ENCODE peak calls at places on chromosome 3, in nine cellular contexts. S is SK-N-DZ, Z is skeletal muscle cell, E is ureter, W is NCI-H2227 treated with DMSO at 0.1 percent for 48 hours, X is M059J, N is H7, T is cardiac fibroblast, F is T-helper 2 cell. O is an unnamed sample.

GRCh38 chr3:36944012-36944640 is 728 bp downstream of the TRANK1 start:
- DNase-seq in F (peak; percentile 15), E (peak; percentile 67), S (no peak), N (peak; percentile 87), X (peak; percentile 52), T (peak; percentile 60), Z (no peak), W (peak; percentile 35), O (peak; percentile 45)

GRCh38 chr3:73625124-73625665 is 454 bp upstream of the PDZRN3 start:
- DNase-seq in Z (no peak), F (no peak), E (no peak), W (peak; percentile 14), S (peak; percentile 64), T (peak; percentile 49), N (peak; percentile 63), X (peak; percentile 5), O (peak; percentile 19)

GRCh38 chr3:154730221-154730620 is 300.2 kb upstream of the GPR149 start:
- DNase-seq in X (no peak), N (no peak), W (no peak), E (no peak), T (peak; percentile 6), F (no peak), Z (no peak), S (no peak), O (no peak)

GRCh38 chr3:113276581-113277080 is 65.3 kb downstream of the BOC start:
- DNase-seq in X (no peak), S (no peak), T (no peak), F (no peak), Z (no peak), E (no peak), N (no peak), W (no peak), O (no peak)

GRCh38 chr3:9404680-9405079 is 7.3 kb downstream of the SETD5 start:
- DNase-seq in X (no peak), S (no peak), F (no peak), Z (no peak), W (peak; percentile 37), E (no peak), T (no peak), N (peak; percentile 23), O (no peak)

GRCh38 chr3:83873550-83873949 is 1085.2 kb upstream of the CADM2 start:
- DNase-seq in F (no peak), T (no peak), W (no peak), E (no peak), N (no peak), Z (peak; percentile 43), S (no peak), X (peak; percentile 0), O (no peak)

GRCh38 chr3:105465251-105465853 is 98.6 kb downstream of the ALCAM start:
- DNase-seq in W (no peak), X (no peak), T (no peak), S (no peak), Z (no peak), N (no peak), E (no peak), F (no peak), O (no peak)

GRCh38 chr3:196554205-196554604 is 14.1 kb downstream of the WDR53 start:
- DNase-seq in T (no peak), X (no peak), S (no peak), E (no peak), F (no peak), N (no peak), Z (no peak), W (no peak), O (no peak)

GRCh38 chr3:68135145-68135544 is 480.7 kb upstream of the SUCLG2 start:
- DNase-seq in W (no peak), T (no peak), E (no peak), F (no peak), X (no peak), N (no peak), S (no peak), Z (no peak), O (peak; percentile 39)

GRCh38 chr3:128879991-128880390 is 571 bp downstream of the ACAD9 start:
- DNase-seq in W (no peak), F (no peak), X (no peak), T (no peak), S (no peak), N (no peak), E (no peak), Z (no peak), O (no peak)

GRCh38 chr3:125059488-125060245 is 3.9 kb upstream of the HEG1 start:
- DNase-seq in W (no peak), E (no peak), N (no peak), S (peak; percentile 72), T (no peak), F (no peak), X (peak; percentile 59), Z (no peak), O (peak; percentile 57)

GRCh38 chr3:123524987-123525386 is 59.9 kb downstream of the HACD2 start:
- DNase-seq in Z (no peak), S (no peak), E (no peak), F (no peak), T (no peak), X (no peak), W (no peak), N (no peak), O (no peak)

GRCh38 chr3:172824229-172824628 is 73.7 kb downstream of the ECT2 start:
- DNase-seq in X (no peak), E (no peak), S (no peak), F (no peak), W (no peak), T (no peak), N (no peak), Z (no peak), O (no peak)

GRCh38 chr3:10594915-10595314 is 89.5 kb upstream of the ATP2B2 start:
- DNase-seq in Z (peak; percentile 4), F (peak; percentile 13), E (no peak), W (no peak), X (peak; percentile 37), S (peak; percentile 40), T (peak; percentile 48), N (peak; percentile 96), O (peak; percentile 45)

GRCh38 chr3:53009826-53010539 is 35.9 kb downstream of the SFMBT1 start:
- DNase-seq in Z (no peak), T (no peak), X (no peak), N (peak; percentile 46), W (no peak), E (no peak), S (no peak), F (no peak), O (no peak)

GRCh38 chr3:106290304-106290997 is 421.6 kb upstream of the CBLB start:
- DNase-seq in Z (no peak), W (no peak), X (no peak), N (no peak), S (no peak), T (no peak), E (no peak), F (no peak), O (no peak)

GRCh38 chr3:149717391-149718056 is 34.8 kb downstream of the COMMD2 start:
- DNase-seq in X (peak; percentile 78), F (no peak), S (peak; percentile 69), E (peak; percentile 62), T (peak; percentile 92), N (peak; percentile 69), Z (peak; percentile 43), W (peak; percentile 12), O (peak; percentile 68)

GRCh38 chr3:71973337-71974030 is 188.5 kb upstream of the PROK2 start:
- DNase-seq in N (no peak), W (no peak), Z (no peak), F (no peak), E (no peak), X (no peak), S (no peak), T (no peak), O (no peak)

GRCh38 chr3:61372723-61373122 is 121.5 kb upstream of the FHIT start:
- DNase-seq in N (no peak), F (no peak), E (no peak), T (no peak), W (no peak), Z (no peak), X (no peak), S (no peak), O (no peak)

GRCh38 chr3:195549931-195550519 is 6.9 kb upstream of the PPP1R2 start:
- DNase-seq in F (peak; percentile 60), T (no peak), Z (no peak), S (no peak), W (no peak), E (no peak), X (no peak), N (no peak), O (peak; percentile 20)

GRCh38 chr3:114666613-114667012 is 372.8 kb downstream of the TIGIT start:
- DNase-seq in Z (no peak), E (no peak), W (no peak), T (peak; percentile 33), F (no peak), S (no peak), X (no peak), N (no peak), O (no peak)

O was measured in mucosa of gallbladder.